ENCODE peak calls at places on chromosome 5, in seven cellular contexts. V is brain microvascular endothelial cell, S is endothelial cell of umbilical vein, E is cardiac muscle cell, J is pancreas, U is Peyer's patch, X is psoas muscle. T is an unnamed sample. For H3K27me3, the result is how much of the 10 kb centered on the place peaks cover.

GRCh38 chr5:96037128-96037527 is 75.5 kb upstream of the ELL2 start:
- DNase-seq in V (no peak), S (no peak), E (no peak), J (no peak), U (no peak), X (no peak), T (no peak)

GRCh38 chr5:41517909-41518308 is 7.5 kb upstream of the PLCXD3 start:
- DNase-seq in V (no peak), S (no peak), E (peak), J (no peak), U (no peak), X (no peak), T (no peak)

GRCh38 chr5:62206150-62206829 is 99.7 kb upstream of the KIF2A start:
- DNase-seq in V (peak), S (no peak), E (peak), J (no peak), U (no peak), X (no peak), T (no peak)

GRCh38 chr5:56269216-56269927 is 36.2 kb upstream of the ANKRD55 start:
- DNase-seq in V (peak), S (peak), E (peak), J (no peak), U (no peak), X (no peak), T (no peak)

GRCh38 chr5:143986567-143987242 is 174.7 kb downstream of the HMHB1 start:
- DNase-seq in V (peak), S (peak), E (no peak), J (no peak), U (no peak), X (no peak), T (peak)

GRCh38 chr5:15003511-15003920 is 131.9 kb upstream of the ANKH start:
- DNase-seq in V (peak), S (peak), E (peak), J (peak), U (peak), X (peak), T (peak)

GRCh38 chr5:598564-598890 is 13.6 kb upstream of the CEP72 start:
- DNase-seq in V (no peak), S (no peak), E (no peak), J (no peak), U (peak), X (no peak), T (no peak)

GRCh38 chr5:170333161-170333909 is 35.8 kb upstream of the LCP2 start:
- DNase-seq in V (no peak), S (no peak), E (no peak), J (peak), U (peak), X (no peak), T (no peak)

GRCh38 chr5:125372694-125373621 is 626.5 kb upstream of the ZNF608 start:
- DNase-seq in V (peak), S (peak), E (no peak), J (no peak), U (no peak), X (no peak), T (peak)

GRCh38 chr5:52859619-52860018 is 71.9 kb downstream of the ITGA1 start:
- DNase-seq in V (peak), S (no peak), E (no peak), J (no peak), U (no peak), X (no peak), T (peak)

GRCh38 chr5:142984016-142984415 is 213.8 kb downstream of the ARHGAP26 start:
- DNase-seq in V (no peak), S (no peak), E (no peak), J (no peak), U (no peak), X (no peak), T (no peak)

GRCh38 chr5:158839638-158840037 is 260.1 kb downstream of the EBF1 start:
- DNase-seq in V (no peak), S (no peak), E (no peak), J (peak), U (no peak), X (no peak), T (no peak)

GRCh38 chr5:150122158-150122510 is 33.5 kb downstream of the PDGFRB start:
- DNase-seq in V (no peak), S (no peak), E (no peak), J (no peak), U (peak), X (no peak), T (no peak)

GRCh38 chr5:106269252-106269843 is 1401.4 kb downstream of the EFNA5 start:
- DNase-seq in V (peak), S (peak), E (peak), J (no peak), U (no peak), X (no peak), T (no peak)

GRCh38 chr5:150616506-150616905 is 24.0 kb upstream of the SYNPO start:
- DNase-seq in V (no peak), S (no peak), E (no peak), J (no peak), U (no peak), X (peak), T (no peak)

GRCh38 chr5:68334550-68334880 is 119.0 kb downstream of the PIK3R1 start:
- DNase-seq in V (no peak), S (no peak), E (no peak), J (no peak), U (no peak), X (no peak), T (no peak)

GRCh38 chr5:107389130-107389553 is 281.6 kb downstream of the EFNA5 start:
- DNase-seq in V (peak), S (peak), E (no peak), J (no peak), U (peak), X (no peak), T (peak)
- TF ChIP-seq CTCF in V (peak), S (no peak), E (peak), J (no peak), U (no peak), X (no peak), T (no peak)

DNA sequence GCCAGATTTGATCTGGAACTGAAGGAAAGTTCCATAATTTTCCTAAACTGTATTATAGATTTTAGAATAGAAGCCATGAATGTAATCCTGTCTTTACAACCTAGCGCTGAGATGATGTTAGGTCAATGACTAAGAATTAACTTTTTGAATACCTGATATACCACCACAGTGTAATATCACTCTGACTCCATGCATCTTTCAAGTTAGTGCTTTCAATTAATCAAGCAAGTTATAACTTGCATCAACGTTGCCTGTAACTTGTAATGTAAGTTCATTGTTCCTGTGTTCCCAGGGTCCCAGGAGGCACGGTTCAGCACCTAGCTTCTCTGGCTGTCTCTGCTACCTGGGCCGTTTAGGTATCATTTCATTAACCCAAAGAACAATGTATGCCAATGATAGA is 139.3 kb downstream of the CSNK1G3 start:
- DNase-seq in V (no peak), S (no peak), E (no peak), J (no peak), U (no peak), X (no peak), T (no peak)
- H3K27me3 ChIP-seq in V (under half), S (under half), E (under half), J (under half), U (under half), X (under half), T (under half)

DNA sequence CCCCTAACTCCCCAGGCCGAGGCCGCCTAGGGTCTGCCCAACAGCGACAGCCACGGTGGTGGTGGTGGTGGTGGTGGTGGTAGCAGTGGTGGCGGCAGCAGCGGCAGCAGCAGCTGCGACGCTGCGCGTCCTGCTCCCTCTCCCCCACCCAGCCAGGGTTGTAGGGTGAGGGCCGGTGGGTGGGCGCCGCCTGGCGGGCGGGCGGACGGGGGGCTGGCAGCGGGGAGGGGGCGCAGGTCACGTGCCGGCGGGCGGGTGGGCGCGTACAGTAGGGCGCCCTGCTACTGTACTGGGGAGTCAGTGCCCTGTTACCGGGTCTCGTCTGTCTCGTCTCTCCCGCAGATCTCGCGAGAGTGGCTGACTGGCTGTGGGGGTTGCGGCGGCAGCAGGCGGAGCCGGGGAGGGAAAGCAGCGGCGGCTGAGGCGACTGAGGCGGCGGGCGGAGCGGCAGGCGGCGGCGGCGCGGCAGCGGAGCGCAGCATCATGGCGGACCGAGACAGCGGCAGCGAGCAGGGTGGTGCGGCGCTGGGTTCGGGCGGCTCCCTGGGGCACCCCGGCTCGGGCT is at the start of gene PURA:
- DNase-seq in V (peak), S (peak), E (peak), J (peak), U (peak), X (peak), T (peak)
- TF ChIP-seq CTCF in V (no peak), S (no peak), E (no peak), J (no peak), U (peak), X (peak), T (no peak)

GRCh38 chr5:176738851-176739250 is 71.5 kb upstream of the UNC5A start:
- DNase-seq in V (no peak), S (no peak), E (no peak), J (no peak), U (peak), X (no peak), T (no peak)

GRCh38 chr5:176740702-176741565 is 69.4 kb upstream of the UNC5A start:
- DNase-seq in V (no peak), S (no peak), E (no peak), J (no peak), U (peak), X (no peak), T (no peak)

GRCh38 chr5:176740131-176740701 is 70.1 kb upstream of the UNC5A start:
- DNase-seq in V (no peak), S (no peak), E (no peak), J (no peak), U (peak), X (no peak), T (no peak)

GRCh38 chr5:176737746-176738699 is 72.3 kb upstream of the UNC5A start:
- DNase-seq in V (no peak), S (no peak), E (no peak), J (peak), U (peak), X (no peak), T (no peak)

DNA sequence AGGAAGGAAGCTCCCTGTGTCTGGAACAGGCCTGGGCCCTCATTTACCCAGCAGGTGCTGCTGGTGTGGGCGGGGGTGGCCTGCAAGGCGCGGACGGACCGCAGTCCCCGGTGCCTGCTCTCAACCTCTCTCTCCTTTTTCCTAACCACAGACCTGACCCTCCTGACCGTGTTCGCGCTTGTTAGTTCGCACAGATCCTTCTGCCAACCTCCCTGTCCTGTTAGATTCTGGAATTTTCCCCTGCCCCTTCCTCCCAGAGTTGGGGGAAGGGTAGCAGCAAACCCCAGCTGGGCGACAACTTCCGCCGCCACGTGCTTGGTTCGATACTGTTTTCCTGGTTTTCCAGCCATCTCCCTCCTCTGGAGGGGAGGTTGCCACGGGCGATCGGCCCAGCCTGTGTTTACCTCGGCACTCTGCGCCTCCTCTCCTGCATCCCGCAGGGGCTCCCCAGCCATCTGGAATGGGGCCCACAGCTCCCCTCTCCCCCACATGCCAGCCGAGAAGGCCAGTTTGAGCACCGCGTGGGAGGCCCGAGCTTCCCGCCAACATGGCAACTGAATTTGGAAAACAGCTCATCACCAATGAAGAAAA is 70.8 kb upstream of the UNC5A start:
- DNase-seq in V (no peak), S (no peak), E (no peak), J (no peak), U (peak), X (no peak), T (no peak)
- H3K27me3 ChIP-seq in V (half or more), S (half or more), E (under half), J (under half), U (under half), X (half or more), T (under half)

GRCh38 chr5:80487829-80488708 is at the start of gene FAM151B:
- DNase-seq in V (peak), S (peak), E (peak), J (peak), U (peak), X (peak), T (peak)
- TF ChIP-seq CTCF in V (peak), S (no peak), E (peak), J (no peak), U (no peak), X (peak), T (peak)

GRCh38 chr5:93585054-93585751 is 2.2 kb downstream of the NR2F1 start:
- DNase-seq in V (no peak), S (peak), E (no peak), J (no peak), U (no peak), X (peak), T (no peak)

GRCh38 chr5:93583799-93584530 is 943 bp downstream of the NR2F1 start:
- DNase-seq in V (no peak), S (peak), E (peak), J (peak), U (no peak), X (peak), T (no peak)

GRCh38 chr5:93583525-93583798 is 440 bp downstream of the NR2F1 start:
- DNase-seq in V (no peak), S (no peak), E (no peak), J (no peak), U (no peak), X (no peak), T (no peak)

GRCh38 chr5:93585753-93586385 is 2.8 kb downstream of the NR2F1 start:
- DNase-seq in V (no peak), S (peak), E (no peak), J (no peak), U (no peak), X (no peak), T (no peak)

GRCh38 chr5:93584531-93585053 is 1.6 kb downstream of the NR2F1 start:
- DNase-seq in V (no peak), S (no peak), E (no peak), J (no peak), U (no peak), X (peak), T (no peak)
- H3K27me3 ChIP-seq in V (under half), S (under half), E (half or more), J (under half), U (under half), X (under half), T (under half)

T was measured in BJ.